ENCODE peak calls at places on chromosomes 4 and X, in four cellular contexts. One of them, this sample, is unnamed.

GRCh38 chrX:46599051-46599560 is 25.5 kb downstream of the CHST7 start:
- DNase-seq in K562: no peak
- DNase-seq in HepG2: no peak
- DNase-seq in A549: no peak
- DNase-seq in this sample: no peak

GRCh38 chr4:55849724-55850123 is 3.7 kb upstream of the EXOC1 start:
- DNase-seq in A549: no peak
- DNase-seq in HepG2: no peak
- DNase-seq in K562: no peak
- DNase-seq in this sample: no peak

GRCh38 chrX:100410083-100410590 is at the start of gene PCDH19:
- DNase-seq in K562: no peak
- DNase-seq in HepG2: no peak
- DNase-seq in A549: peak
- DNase-seq in this sample: peak

GRCh38 chrX:9604908-9605306 is 140.0 kb downstream of the TBL1X start:
- DNase-seq in K562: no peak
- DNase-seq in HepG2: no peak
- DNase-seq in A549: no peak
- DNase-seq in this sample: no peak

GRCh38 chr4:112970903-112971302 is 78.5 kb upstream of the ANK2 start:
- DNase-seq in A549: no peak
- DNase-seq in K562: no peak
- DNase-seq in HepG2: no peak
- DNase-seq in this sample: no peak

GRCh38 chr4:140151700-140152014 is 2.3 kb downstream of the MAML3 start:
- DNase-seq in HepG2: peak
- DNase-seq in K562: peak
- DNase-seq in A549: peak
- DNase-seq in this sample: peak

GRCh38 chr4:83248486-83248885 is 36.1 kb downstream of the COQ2 start:
- DNase-seq in K562: no peak
- DNase-seq in A549: no peak
- DNase-seq in HepG2: no peak
- DNase-seq in this sample: no peak

GRCh38 chrX:18833071-18833731 is 125.8 kb downstream of the PPEF1 start:
- DNase-seq in HepG2: no peak
- DNase-seq in A549: no peak
- DNase-seq in K562: no peak
- DNase-seq in this sample: no peak

GRCh38 chr4:111064342-111064993 is 441.6 kb upstream of the PITX2 start:
- DNase-seq in A549: peak
- DNase-seq in K562: no peak
- DNase-seq in HepG2: no peak
- DNase-seq in this sample: no peak

GRCh38 chr4:128757712-128758111 is 51.8 kb upstream of the JADE1 start:
- DNase-seq in A549: no peak
- DNase-seq in HepG2: no peak
- DNase-seq in K562: no peak
- DNase-seq in this sample: no peak

GRCh38 chrX:63275127-63275526 is 76.0 kb downstream of the SPIN4 start:
- DNase-seq in HepG2: peak
- DNase-seq in A549: peak
- DNase-seq in K562: peak
- DNase-seq in this sample: peak

GRCh38 chr4:89837385-89837995 is 529 bp upstream of the SNCA start:
- DNase-seq in A549: peak
- DNase-seq in HepG2: no peak
- DNase-seq in K562: peak
- DNase-seq in this sample: no peak

GRCh38 chr4:7757501-7758443 is 181.9 kb downstream of the AFAP1 start:
- DNase-seq in A549: no peak
- DNase-seq in HepG2: no peak
- DNase-seq in K562: no peak
- DNase-seq in this sample: no peak

GRCh38 chr4:187251896-187252295 is 528.2 kb upstream of the FAT1 start:
- DNase-seq in HepG2: no peak
- DNase-seq in K562: no peak
- DNase-seq in A549: no peak
- DNase-seq in this sample: no peak

GRCh38 chrX:17587352-17587751 is 149.9 kb upstream of the SCML1 start:
- DNase-seq in A549: no peak
- DNase-seq in K562: no peak
- DNase-seq in HepG2: no peak
- DNase-seq in this sample: no peak

GRCh38 chr4:101793397-101793796 is 2.9 kb downstream of the BANK1 start:
- DNase-seq in K562: no peak
- DNase-seq in A549: no peak
- DNase-seq in HepG2: no peak
- DNase-seq in this sample: no peak

GRCh38 chr4:1651609-1652008 is 32.5 kb downstream of the FAM53A start:
- DNase-seq in K562: no peak
- DNase-seq in HepG2: no peak
- DNase-seq in A549: no peak
- DNase-seq in this sample: no peak

GRCh38 chr4:15504041-15504440 is 34.4 kb downstream of the CC2D2A start:
- DNase-seq in A549: no peak
- DNase-seq in HepG2: no peak
- DNase-seq in K562: no peak
- DNase-seq in this sample: no peak

GRCh38 chrX:15674514-15674898 is 9.9 kb upstream of the CLTRN start:
- DNase-seq in K562: peak
- DNase-seq in HepG2: peak
- DNase-seq in A549: peak
- DNase-seq in this sample: no peak

GRCh38 chr4:124722069-124722468 is 9.5 kb upstream of the ANKRD50 start:
- DNase-seq in HepG2: no peak
- DNase-seq in A549: no peak
- DNase-seq in K562: no peak
- DNase-seq in this sample: no peak

GRCh38 chrX:103464071-103464773 is 55.1 kb downstream of the RAB40A start:
- DNase-seq in HepG2: peak
- DNase-seq in A549: peak
- DNase-seq in K562: peak
- DNase-seq in this sample: no peak

GRCh38 chr4:56078866-56079265 is 130.1 kb downstream of the CEP135 start:
- DNase-seq in K562: no peak
- DNase-seq in A549: no peak
- DNase-seq in HepG2: no peak
- DNase-seq in this sample: no peak

GRCh38 chr4:100348472-100348871 is 158.2 kb upstream of the DDIT4L start:
- DNase-seq in HepG2: peak
- DNase-seq in K562: no peak
- DNase-seq in A549: peak
- DNase-seq in this sample: no peak

GRCh38 chr4:106609917-106610316 is 241.3 kb upstream of the GIMD1 start:
- DNase-seq in HepG2: no peak
- DNase-seq in A549: no peak
- DNase-seq in K562: no peak
- DNase-seq in this sample: no peak

GRCh38 chr4:167028976-167029375 is 205.3 kb downstream of the SPOCK3 start:
- DNase-seq in HepG2: no peak
- DNase-seq in K562: no peak
- DNase-seq in A549: no peak
- DNase-seq in this sample: no peak

GRCh38 chr4:93199492-93199891 is 629.1 kb upstream of the ATOH1 start:
- DNase-seq in HepG2: peak
- DNase-seq in K562: peak
- DNase-seq in A549: peak
- DNase-seq in this sample: no peak

GRCh38 chr4:101178731-101179130 is 168.6 kb downstream of the PPP3CA start:
- DNase-seq in HepG2: no peak
- DNase-seq in K562: no peak
- DNase-seq in A549: no peak
- DNase-seq in this sample: no peak

GRCh38 chrX:31112226-31112999 is 40.6 kb upstream of the FTHL17 start:
- DNase-seq in A549: no peak
- DNase-seq in K562: no peak
- DNase-seq in HepG2: no peak
- DNase-seq in this sample: no peak

GRCh38 chr4:11954093-11954492 is 525.4 kb upstream of the HS3ST1 start:
- DNase-seq in A549: peak
- DNase-seq in HepG2: no peak
- DNase-seq in K562: no peak
- DNase-seq in this sample: peak

GRCh38 chr4:14180983-14181601 is 553.6 kb upstream of the BOD1L1 start:
- DNase-seq in A549: peak
- DNase-seq in HepG2: no peak
- DNase-seq in K562: no peak
- DNase-seq in this sample: no peak

DNA sequence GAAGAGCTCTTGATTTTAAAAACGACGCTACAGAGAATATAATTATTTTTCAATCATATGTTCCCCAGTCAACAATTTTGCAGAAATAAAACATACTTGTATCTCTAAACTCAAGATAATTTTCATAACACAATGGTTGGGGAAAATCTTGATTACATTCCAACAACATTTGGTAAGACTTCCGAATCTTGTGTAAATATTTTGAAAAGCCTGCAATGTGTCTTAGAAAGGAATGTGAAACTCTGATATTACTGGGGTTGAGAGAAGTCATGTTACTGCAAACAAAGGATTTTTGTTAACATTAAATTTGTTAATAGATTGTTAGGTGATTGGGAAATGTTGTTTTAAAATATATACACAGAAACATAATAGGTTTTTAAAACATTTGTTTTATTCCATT is 218.4 kb upstream of the FAM47A start:
- DNase-seq in A549: no peak
- DNase-seq in K562: no peak
- DNase-seq in HepG2: no peak
- DNase-seq in this sample: no peak
- TF ChIP-seq KDM1A in A549: no peak
- TF ChIP-seq KDM1A in K562: no peak
- TF ChIP-seq KDM1A in HepG2: no peak
- TF ChIP-seq KDM1A in this sample: no peak

GRCh38 chr4:144787365-144788263 is 141.7 kb downstream of the HHIP start:
- DNase-seq in K562: peak
- DNase-seq in A549: peak
- DNase-seq in HepG2: peak
- DNase-seq in this sample: no peak
- TF ChIP-seq KDM1A in K562: no peak
- TF ChIP-seq KDM1A in A549: no peak
- TF ChIP-seq KDM1A in HepG2: no peak
- TF ChIP-seq KDM1A in this sample: no peak

DNA sequence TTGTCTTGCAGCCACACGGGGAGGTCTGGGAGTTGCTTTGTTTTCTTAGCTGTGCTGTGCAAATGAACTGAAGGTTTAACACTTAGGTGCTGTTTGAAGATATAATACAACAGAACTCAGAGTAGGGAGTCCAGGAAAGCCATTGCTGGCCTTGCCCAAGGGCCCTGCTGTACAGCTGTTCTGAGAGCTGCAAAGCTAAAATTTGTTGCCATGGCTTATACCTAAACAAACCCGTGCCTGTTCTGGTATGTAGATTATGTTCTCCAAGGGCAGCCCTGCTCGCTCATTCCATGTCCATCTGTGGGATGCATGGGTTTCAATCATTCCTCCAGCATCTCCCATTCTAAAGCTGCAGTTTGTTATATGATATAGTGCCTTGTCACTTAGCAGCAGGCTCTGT is 80.8 kb upstream of the BMPR1B start:
- DNase-seq in HepG2: no peak
- DNase-seq in A549: no peak
- DNase-seq in K562: no peak
- DNase-seq in this sample: no peak
- TF ChIP-seq KDM1A in HepG2: no peak
- TF ChIP-seq KDM1A in A549: no peak
- TF ChIP-seq KDM1A in K562: no peak
- TF ChIP-seq KDM1A in this sample: no peak

GRCh38 chr4:147361726-147362125 is 119.2 kb upstream of the EDNRA start:
- DNase-seq in K562: no peak
- DNase-seq in A549: peak
- DNase-seq in HepG2: no peak
- DNase-seq in this sample: no peak
- TF ChIP-seq KDM1A in K562: no peak
- TF ChIP-seq KDM1A in A549: no peak
- TF ChIP-seq KDM1A in HepG2: no peak
- TF ChIP-seq KDM1A in this sample: no peak

GRCh38 chr4:39621582-39621981 is 17.1 kb downstream of the SMIM14 start:
- DNase-seq in K562: peak
- DNase-seq in HepG2: peak
- DNase-seq in A549: peak
- DNase-seq in this sample: no peak
- TF ChIP-seq KDM1A in K562: no peak
- TF ChIP-seq KDM1A in HepG2: no peak
- TF ChIP-seq KDM1A in A549: no peak
- TF ChIP-seq KDM1A in this sample: no peak